ENCODE peak calls at places on chromosome X, in seven cellular contexts. One of them, this sample, is unnamed.

GRCh38 chrX:23422912-23423311 is 88.3 kb downstream of the PTCHD1 start:
- DNase-seq in sigmoid colon: no peak
- DNase-seq in upper lobe of left lung: no peak
- DNase-seq in K562: no peak
- DNase-seq in A549: no peak
- DNase-seq in esophagus muscularis mucosa: no peak
- DNase-seq in tibial nerve: no peak
- DNase-seq in this sample: no peak

GRCh38 chrX:79259073-79259689 is 108.0 kb downstream of the ITM2A start:
- DNase-seq in sigmoid colon: no peak
- DNase-seq in upper lobe of left lung: no peak
- DNase-seq in K562: no peak
- DNase-seq in A549: no peak
- DNase-seq in esophagus muscularis mucosa: no peak
- DNase-seq in tibial nerve: no peak
- DNase-seq in this sample: no peak

GRCh38 chrX:13373807-13374187 is 53.9 kb upstream of the ATXN3L start:
- DNase-seq in sigmoid colon: no peak
- DNase-seq in upper lobe of left lung: no peak
- DNase-seq in K562: peak
- DNase-seq in A549: no peak
- DNase-seq in esophagus muscularis mucosa: no peak
- DNase-seq in tibial nerve: no peak
- DNase-seq in this sample: no peak

GRCh38 chrX:39811391-39811790 is 286.4 kb downstream of the BCOR start:
- DNase-seq in sigmoid colon: no peak
- DNase-seq in upper lobe of left lung: no peak
- DNase-seq in K562: no peak
- DNase-seq in A549: no peak
- DNase-seq in esophagus muscularis mucosa: no peak
- DNase-seq in tibial nerve: no peak
- DNase-seq in this sample: no peak

GRCh38 chrX:19686876-19687275 is 171.6 kb upstream of the MAP3K15 start:
- DNase-seq in sigmoid colon: no peak
- DNase-seq in upper lobe of left lung: no peak
- DNase-seq in K562: no peak
- DNase-seq in A549: no peak
- DNase-seq in esophagus muscularis mucosa: no peak
- DNase-seq in tibial nerve: no peak
- DNase-seq in this sample: no peak

GRCh38 chrX:96407501-96407900 is 277.1 kb upstream of the DIAPH2 start:
- DNase-seq in sigmoid colon: no peak
- DNase-seq in upper lobe of left lung: no peak
- DNase-seq in K562: no peak
- DNase-seq in A549: peak
- DNase-seq in esophagus muscularis mucosa: no peak
- DNase-seq in tibial nerve: peak
- DNase-seq in this sample: no peak

GRCh38 chrX:150200820-150201287 is 162.3 kb upstream of the MAMLD1 start:
- DNase-seq in sigmoid colon: peak
- DNase-seq in upper lobe of left lung: peak
- DNase-seq in K562: peak
- DNase-seq in A549: peak
- DNase-seq in esophagus muscularis mucosa: no peak
- DNase-seq in tibial nerve: peak
- DNase-seq in this sample: peak

GRCh38 chrX:150573702-150574101 is 5.3 kb downstream of the MTM1 start:
- DNase-seq in sigmoid colon: no peak
- DNase-seq in upper lobe of left lung: no peak
- DNase-seq in K562: no peak
- DNase-seq in A549: no peak
- DNase-seq in esophagus muscularis mucosa: no peak
- DNase-seq in tibial nerve: no peak
- DNase-seq in this sample: peak

GRCh38 chrX:106899841-106900240 is 3.3 kb downstream of the RIPPLY1 start:
- DNase-seq in sigmoid colon: no peak
- DNase-seq in upper lobe of left lung: no peak
- DNase-seq in K562: no peak
- DNase-seq in A549: no peak
- DNase-seq in esophagus muscularis mucosa: no peak
- DNase-seq in tibial nerve: no peak
- DNase-seq in this sample: no peak

GRCh38 chrX:129759576-129760061 is 20.1 kb upstream of the SASH3 start:
- DNase-seq in sigmoid colon: no peak
- DNase-seq in upper lobe of left lung: peak
- DNase-seq in K562: peak
- DNase-seq in A549: peak
- DNase-seq in esophagus muscularis mucosa: no peak
- DNase-seq in tibial nerve: peak
- DNase-seq in this sample: peak

GRCh38 chrX:45266456-45266855 is 65.8 kb upstream of the DIPK2B start:
- DNase-seq in sigmoid colon: no peak
- DNase-seq in upper lobe of left lung: no peak
- DNase-seq in K562: no peak
- DNase-seq in A549: no peak
- DNase-seq in esophagus muscularis mucosa: no peak
- DNase-seq in tibial nerve: no peak
- DNase-seq in this sample: no peak

GRCh38 chrX:21985332-21985777 is 44.8 kb downstream of the SMS start:
- DNase-seq in sigmoid colon: peak
- DNase-seq in upper lobe of left lung: peak
- DNase-seq in K562: peak
- DNase-seq in A549: peak
- DNase-seq in esophagus muscularis mucosa: no peak
- DNase-seq in tibial nerve: peak
- DNase-seq in this sample: peak

GRCh38 chrX:110425222-110425621 is 66.6 kb downstream of the RTL9 start:
- DNase-seq in sigmoid colon: no peak
- DNase-seq in upper lobe of left lung: no peak
- DNase-seq in K562: no peak
- DNase-seq in A549: no peak
- DNase-seq in esophagus muscularis mucosa: no peak
- DNase-seq in tibial nerve: no peak
- DNase-seq in this sample: no peak

GRCh38 chrX:108437789-108438623 is at the start of gene COL4A6:
- DNase-seq in sigmoid colon: no peak
- DNase-seq in upper lobe of left lung: peak
- DNase-seq in K562: peak
- DNase-seq in A549: peak
- DNase-seq in esophagus muscularis mucosa: no peak
- DNase-seq in tibial nerve: no peak
- DNase-seq in this sample: no peak

GRCh38 chrX:150683536-150684146 is 9.6 kb upstream of the MTMR1 start:
- DNase-seq in sigmoid colon: no peak
- DNase-seq in upper lobe of left lung: no peak
- DNase-seq in K562: peak
- DNase-seq in A549: peak
- DNase-seq in esophagus muscularis mucosa: no peak
- DNase-seq in tibial nerve: no peak
- DNase-seq in this sample: no peak

GRCh38 chrX:4876268-4876667 is 1162.8 kb upstream of the PRKX start:
- DNase-seq in sigmoid colon: no peak
- DNase-seq in upper lobe of left lung: no peak
- DNase-seq in K562: no peak
- DNase-seq in A549: no peak
- DNase-seq in esophagus muscularis mucosa: no peak
- DNase-seq in tibial nerve: no peak
- DNase-seq in this sample: no peak

GRCh38 chrX:69149466-69150293 is 15.6 kb downstream of the PJA1 start:
- DNase-seq in sigmoid colon: no peak
- DNase-seq in upper lobe of left lung: no peak
- DNase-seq in K562: no peak
- DNase-seq in A549: no peak
- DNase-seq in esophagus muscularis mucosa: peak
- DNase-seq in tibial nerve: no peak
- DNase-seq in this sample: no peak

GRCh38 chrX:69145281-69145680 is 20.0 kb downstream of the PJA1 start:
- DNase-seq in sigmoid colon: peak
- DNase-seq in upper lobe of left lung: peak
- DNase-seq in K562: no peak
- DNase-seq in A549: no peak
- DNase-seq in esophagus muscularis mucosa: no peak
- DNase-seq in tibial nerve: no peak
- DNase-seq in this sample: no peak

GRCh38 chrX:69145714-69146113 is 19.5 kb downstream of the PJA1 start:
- DNase-seq in sigmoid colon: peak
- DNase-seq in upper lobe of left lung: no peak
- DNase-seq in K562: no peak
- DNase-seq in A549: no peak
- DNase-seq in esophagus muscularis mucosa: no peak
- DNase-seq in tibial nerve: no peak
- DNase-seq in this sample: no peak

GRCh38 chrX:69144854-69145253 is 20.4 kb downstream of the PJA1 start:
- DNase-seq in sigmoid colon: peak
- DNase-seq in upper lobe of left lung: no peak
- DNase-seq in K562: no peak
- DNase-seq in A549: no peak
- DNase-seq in esophagus muscularis mucosa: no peak
- DNase-seq in tibial nerve: no peak
- DNase-seq in this sample: no peak

DNA sequence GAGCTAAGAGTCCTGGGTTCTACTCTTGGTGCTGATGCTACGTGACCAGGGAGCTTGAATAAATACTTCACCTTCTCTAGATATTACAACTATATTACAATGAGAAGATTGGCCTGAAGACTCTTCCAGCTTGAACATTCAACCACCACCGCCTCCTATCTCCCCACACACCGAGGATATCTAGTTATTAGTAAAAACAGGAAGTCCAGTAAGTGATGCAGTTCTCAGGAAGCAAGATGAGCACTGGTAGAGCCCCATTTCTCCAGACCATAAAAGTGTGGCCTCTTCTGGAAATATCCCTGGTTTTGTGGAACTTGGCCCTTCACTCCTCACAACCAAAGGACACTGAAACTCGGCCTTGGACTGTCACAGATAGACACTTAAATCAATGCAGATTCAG is 18.5 kb downstream of the PJA1 start:
- DNase-seq in sigmoid colon: peak
- DNase-seq in upper lobe of left lung: no peak
- DNase-seq in K562: no peak
- DNase-seq in A549: no peak
- DNase-seq in esophagus muscularis mucosa: no peak
- DNase-seq in tibial nerve: no peak
- DNase-seq in this sample: no peak
- TF ChIP-seq EP300 in sigmoid colon: no peak
- TF ChIP-seq EP300 in upper lobe of left lung: no peak
- TF ChIP-seq EP300 in K562: no peak
- TF ChIP-seq EP300 in A549: no peak
- TF ChIP-seq EP300 in esophagus muscularis mucosa: no peak
- TF ChIP-seq EP300 in tibial nerve: no peak
- TF ChIP-seq EP300 in this sample: no peak

DNA sequence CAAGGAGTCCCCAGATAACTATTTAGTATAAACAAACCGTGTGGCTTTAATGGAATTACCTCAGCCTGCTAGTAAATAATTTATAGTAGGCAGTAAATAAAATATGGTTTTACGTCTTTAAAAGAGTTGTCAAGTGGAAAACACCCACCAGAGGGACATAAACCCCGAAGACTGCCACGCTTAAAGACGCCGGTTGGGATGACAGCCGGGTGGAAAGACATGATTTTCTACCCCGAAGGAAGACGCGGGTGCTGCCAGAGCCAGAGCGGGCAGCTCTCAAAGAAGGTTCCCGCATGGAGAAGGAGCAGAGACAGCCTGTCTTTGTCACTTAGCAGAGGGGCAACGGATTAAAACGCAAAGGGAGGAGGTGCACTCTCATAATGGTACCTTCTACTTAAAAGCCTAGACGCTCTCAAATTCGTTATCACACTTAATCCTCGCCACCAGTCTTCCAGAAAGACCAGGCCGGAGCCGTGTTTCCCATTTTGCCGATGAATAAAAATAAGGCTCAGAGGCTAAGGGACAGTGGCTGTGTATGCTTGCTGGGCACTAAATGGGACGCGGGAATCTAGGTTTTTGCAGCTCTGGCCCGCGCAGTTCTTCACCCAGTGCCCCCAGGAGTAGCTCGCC is 140.5 kb upstream of the ZIC3 start:
- DNase-seq in sigmoid colon: no peak
- DNase-seq in upper lobe of left lung: no peak
- DNase-seq in K562: no peak
- DNase-seq in A549: no peak
- DNase-seq in esophagus muscularis mucosa: no peak
- DNase-seq in tibial nerve: no peak
- DNase-seq in this sample: no peak
- H3K4me3 ChIP-seq in sigmoid colon: no peak
- H3K4me3 ChIP-seq in upper lobe of left lung: no peak
- H3K4me3 ChIP-seq in K562: no peak
- H3K4me3 ChIP-seq in A549: no peak
- H3K4me3 ChIP-seq in esophagus muscularis mucosa: no peak
- H3K4me3 ChIP-seq in tibial nerve: no peak
- H3K4me3 ChIP-seq in this sample: no peak

GRCh38 chrX:154750301-154751120 is at the start of gene GAB3:
- DNase-seq in sigmoid colon: no peak
- DNase-seq in upper lobe of left lung: no peak
- DNase-seq in K562: peak
- DNase-seq in A549: no peak
- DNase-seq in esophagus muscularis mucosa: no peak
- DNase-seq in tibial nerve: no peak
- DNase-seq in this sample: peak

GRCh38 chrX:154748712-154749339 is 2.1 kb downstream of the GAB3 start:
- DNase-seq in sigmoid colon: peak
- DNase-seq in upper lobe of left lung: peak
- DNase-seq in K562: peak
- DNase-seq in A549: peak
- DNase-seq in esophagus muscularis mucosa: no peak
- DNase-seq in tibial nerve: no peak
- DNase-seq in this sample: no peak

GRCh38 chrX:154751669-154752271 is 893 bp upstream of the GAB3 start:
- DNase-seq in sigmoid colon: no peak
- DNase-seq in upper lobe of left lung: no peak
- DNase-seq in K562: peak
- DNase-seq in A549: no peak
- DNase-seq in esophagus muscularis mucosa: no peak
- DNase-seq in tibial nerve: no peak
- DNase-seq in this sample: no peak

GRCh38 chrX:154751121-154751668 is 318 bp upstream of the GAB3 start:
- DNase-seq in sigmoid colon: no peak
- DNase-seq in upper lobe of left lung: no peak
- DNase-seq in K562: peak
- DNase-seq in A549: no peak
- DNase-seq in esophagus muscularis mucosa: no peak
- DNase-seq in tibial nerve: no peak
- DNase-seq in this sample: no peak

DNA sequence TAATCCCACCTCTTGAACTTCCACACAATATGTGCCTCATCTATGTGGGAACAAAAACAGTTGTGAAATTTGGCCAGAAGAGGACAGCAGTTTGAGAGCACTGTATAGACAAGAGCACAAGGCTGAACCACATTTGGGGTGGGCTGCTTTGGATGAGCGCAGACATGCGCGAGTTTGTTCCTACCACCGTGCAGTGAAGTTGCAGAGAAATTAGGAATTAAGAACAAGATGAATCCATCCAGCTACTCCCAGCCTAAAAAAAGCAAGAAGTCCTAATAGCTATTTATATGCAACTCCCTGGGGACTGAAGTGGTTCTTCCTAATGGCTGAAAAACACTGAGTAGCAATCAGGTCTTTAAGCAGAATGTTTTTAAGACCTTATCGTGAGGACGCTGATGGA is 1.0 kb downstream of the GAB3 start:
- DNase-seq in sigmoid colon: no peak
- DNase-seq in upper lobe of left lung: no peak
- DNase-seq in K562: peak
- DNase-seq in A549: no peak
- DNase-seq in esophagus muscularis mucosa: no peak
- DNase-seq in tibial nerve: no peak
- DNase-seq in this sample: no peak
- H3K27ac ChIP-seq in sigmoid colon: peak
- H3K27ac ChIP-seq in upper lobe of left lung: peak
- H3K27ac ChIP-seq in K562: peak
- H3K27ac ChIP-seq in A549: no peak
- H3K27ac ChIP-seq in esophagus muscularis mucosa: peak
- H3K27ac ChIP-seq in tibial nerve: no peak
- H3K27ac ChIP-seq in this sample: peak

GRCh38 chrX:29922607-29923006 is 292.8 kb upstream of the MAGEB2 start:
- DNase-seq in sigmoid colon: no peak
- DNase-seq in upper lobe of left lung: no peak
- DNase-seq in K562: no peak
- DNase-seq in A549: no peak
- DNase-seq in esophagus muscularis mucosa: no peak
- DNase-seq in tibial nerve: no peak
- DNase-seq in this sample: no peak
- TF ChIP-seq EP300 in sigmoid colon: no peak
- TF ChIP-seq EP300 in upper lobe of left lung: no peak
- TF ChIP-seq EP300 in K562: no peak
- TF ChIP-seq EP300 in A549: no peak
- TF ChIP-seq EP300 in esophagus muscularis mucosa: no peak
- TF ChIP-seq EP300 in tibial nerve: no peak
- TF ChIP-seq EP300 in this sample: no peak

This sample was measured in transverse colon.